ENCODE peak calls at places on chromosomes 3 and 15, in eight cellular contexts. M is right lobe of liver, C is tibial artery, Q is AG04450, N is NT2/D1, X is upper lobe of right lung, P is tibial nerve, J is H7. L is an unnamed sample.

GRCh38 chr3:29415824-29416223 is 135.0 kb downstream of the RBMS3 start:
- DNase-seq in P (no peak), Q (no peak), N (no peak), M (no peak), C (no peak), X (no peak), J (no peak), L (no peak)

GRCh38 chr15:77409259-77410156 is 10.4 kb downstream of the PEAK1 start:
- DNase-seq in Q (no peak), P (peak; percentile 37), C (no peak), M (no peak), N (no peak), X (no peak), J (no peak), L (no peak)

GRCh38 chr3:55297706-55298105 is 189.4 kb downstream of the WNT5A start:
- DNase-seq in P (no peak), X (no peak), N (no peak), J (no peak), Q (no peak), C (no peak), M (no peak), L (no peak)

GRCh38 chr3:174465177-174465576 is 394.0 kb upstream of the NAALADL2 start:
- DNase-seq in Q (no peak), C (no peak), P (no peak), X (no peak), J (no peak), N (no peak), M (no peak), L (no peak)

GRCh38 chr3:105801397-105801796 is 67.4 kb downstream of the CBLB start:
- DNase-seq in N (no peak), Q (no peak), C (no peak), J (no peak), P (no peak), X (no peak), M (no peak), L (no peak)

GRCh38 chr3:45106874-45107273 is 39.3 kb downstream of the CDCP1 start:
- DNase-seq in J (no peak), X (no peak), C (no peak), P (no peak), N (no peak), M (no peak), Q (no peak), L (no peak)

GRCh38 chr15:41465822-41466421 is 27.8 kb upstream of the ITPKA start:
- DNase-seq in C (no peak), P (no peak), X (no peak), M (no peak), N (peak; percentile 16), Q (peak; percentile 34), J (peak; percentile 69), L (no peak)

GRCh38 chr3:25412269-25412668 is 15.8 kb upstream of the RARB start:
- DNase-seq in X (no peak), M (no peak), N (no peak), Q (no peak), P (no peak), J (no peak), C (no peak), L (no peak)

GRCh38 chr3:40422861-40423260 is 34.3 kb upstream of the RPL14 start:
- DNase-seq in P (no peak), C (no peak), X (no peak), J (no peak), M (no peak), N (no peak), Q (no peak), L (no peak)

GRCh38 chr3:45969953-45970352 is 25.7 kb downstream of the FYCO1 start:
- DNase-seq in Q (no peak), C (no peak), M (no peak), J (no peak), N (no peak), P (no peak), X (no peak), L (no peak)

GRCh38 chr15:41862515-41863116 is 24.0 kb downstream of the PLA2G4B start:
- DNase-seq in C (no peak), M (no peak), Q (no peak), X (peak; percentile 84), J (peak; percentile 88), N (peak; percentile 5), P (no peak), L (no peak)

GRCh38 chr3:104368760-104369159 is 997.9 kb upstream of the ALCAM start:
- DNase-seq in J (no peak), M (no peak), P (no peak), Q (no peak), X (no peak), N (no peak), C (no peak), L (no peak)

GRCh38 chr3:111545349-111545748 is 3.4 kb downstream of the CD96 start:
- DNase-seq in M (no peak), X (no peak), P (no peak), J (no peak), C (no peak), Q (no peak), N (no peak), L (no peak)

GRCh38 chr3:111548060-111548459 is 6.1 kb downstream of the CD96 start:
- DNase-seq in M (no peak), J (no peak), N (no peak), C (no peak), P (no peak), X (no peak), Q (no peak), L (no peak)

GRCh38 chr3:111547645-111548044 is 5.6 kb downstream of the CD96 start:
- DNase-seq in J (no peak), Q (no peak), N (no peak), P (no peak), C (no peak), M (no peak), X (no peak), L (no peak)

DNA sequence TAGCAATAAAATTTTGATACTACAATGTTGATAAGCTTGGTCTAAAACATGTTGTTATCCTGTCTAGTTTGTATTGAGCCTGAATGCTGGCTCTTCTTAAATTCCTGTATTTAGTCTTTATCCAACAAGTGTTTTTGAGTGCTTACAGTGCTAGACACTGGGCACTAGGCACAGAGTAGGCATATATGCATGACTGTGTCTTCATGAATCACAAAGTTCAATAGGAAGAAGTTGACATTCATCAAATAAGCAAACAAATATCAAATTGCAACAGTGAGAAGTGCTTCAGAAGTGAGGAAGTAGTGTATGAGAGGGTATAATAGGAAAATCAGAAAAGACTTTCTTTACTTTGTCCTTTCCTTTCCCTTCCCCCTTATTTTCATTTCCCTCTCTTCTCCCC is 6.8 kb downstream of the CD96 start:
- DNase-seq in X (no peak), P (no peak), J (no peak), N (no peak), Q (no peak), C (no peak), M (no peak), L (no peak)
- H3K4me3 ChIP-seq in X (no peak overlapping the region), P (no peak overlapping the region), J (no peak overlapping the region), N (no peak overlapping the region), Q (no peak overlapping the region), C (no peak overlapping the region), M (no peak overlapping the region), L (no peak overlapping the region)

GRCh38 chr3:9247361-9248231 is 1.9 kb downstream of the SRGAP3 start:
- DNase-seq in C (no peak), N (no peak), P (no peak), Q (no peak), X (no peak), J (no peak), M (no peak), L (no peak)
- H3K4me3 ChIP-seq in C (no peak overlapping the region), N (no peak overlapping the region), P (peak overlapping the region; percentile 64), Q (no peak overlapping the region), X (peak overlapping the region; percentile 62), J (no peak overlapping the region), M (no peak overlapping the region), L (no peak overlapping the region)

DNA sequence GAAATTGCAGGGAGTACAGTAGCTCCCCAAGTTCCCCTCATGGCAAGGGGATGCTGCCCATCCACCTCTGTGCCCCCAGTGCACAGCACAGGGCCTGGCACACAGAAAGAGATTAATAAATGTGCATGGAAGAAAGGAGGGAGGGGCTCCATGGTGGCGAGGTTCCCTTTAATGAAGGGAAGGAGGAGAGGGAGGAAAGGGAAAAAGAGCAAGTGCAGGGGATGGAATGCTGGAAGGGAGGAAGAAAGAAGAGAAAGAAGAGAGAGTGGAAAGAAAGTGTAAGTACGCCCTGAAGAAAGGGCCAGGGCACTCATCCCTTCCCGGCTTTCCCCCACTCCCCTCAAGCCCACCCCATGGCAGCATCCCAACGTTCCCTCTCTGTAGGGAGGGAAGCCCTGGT is 1.5 kb upstream of the VIPR1 start:
- DNase-seq in C (peak; percentile 44), N (no peak), M (no peak), P (no peak), J (no peak), X (no peak), Q (no peak), L (no peak)
- H3K4me3 ChIP-seq in C (no peak overlapping the region), N (peak overlapping the region; percentile 44), M (no peak overlapping the region), P (no peak overlapping the region), J (peak overlapping the region; percentile 49), X (no peak overlapping the region), Q (no peak overlapping the region), L (no peak overlapping the region)

DNA sequence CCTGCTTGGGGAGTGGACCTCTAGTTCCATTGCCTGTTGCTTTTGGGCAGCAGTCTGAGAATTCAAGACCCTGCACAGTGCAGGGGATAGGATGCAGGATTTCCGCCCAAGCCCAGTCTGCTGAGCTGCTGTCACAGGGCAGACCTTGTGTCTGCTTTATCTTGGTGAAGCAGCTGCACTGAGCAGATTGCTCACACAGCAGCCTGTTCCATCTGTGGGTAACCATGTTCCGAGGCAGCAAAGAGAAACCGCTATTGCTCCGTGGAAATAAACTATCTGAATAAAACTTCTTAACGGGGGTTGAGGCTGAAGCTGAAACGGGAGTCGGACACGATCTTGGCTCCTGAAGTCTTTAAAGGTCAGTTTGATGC is 202.3 kb downstream of the AKAP13 start:
- DNase-seq in C (peak; percentile 77), X (peak; percentile 60), M (peak; percentile 74), J (no peak), N (no peak), Q (no peak), P (peak; percentile 58), L (peak; percentile 68)
- H3K4me3 ChIP-seq in C (peak overlapping the region; percentile 37), X (peak overlapping the region; percentile 56), M (peak overlapping the region; percentile 20), J (no peak overlapping the region), N (no peak overlapping the region), Q (no peak overlapping the region), P (no peak overlapping the region), L (peak overlapping the region; percentile 35)

DNA sequence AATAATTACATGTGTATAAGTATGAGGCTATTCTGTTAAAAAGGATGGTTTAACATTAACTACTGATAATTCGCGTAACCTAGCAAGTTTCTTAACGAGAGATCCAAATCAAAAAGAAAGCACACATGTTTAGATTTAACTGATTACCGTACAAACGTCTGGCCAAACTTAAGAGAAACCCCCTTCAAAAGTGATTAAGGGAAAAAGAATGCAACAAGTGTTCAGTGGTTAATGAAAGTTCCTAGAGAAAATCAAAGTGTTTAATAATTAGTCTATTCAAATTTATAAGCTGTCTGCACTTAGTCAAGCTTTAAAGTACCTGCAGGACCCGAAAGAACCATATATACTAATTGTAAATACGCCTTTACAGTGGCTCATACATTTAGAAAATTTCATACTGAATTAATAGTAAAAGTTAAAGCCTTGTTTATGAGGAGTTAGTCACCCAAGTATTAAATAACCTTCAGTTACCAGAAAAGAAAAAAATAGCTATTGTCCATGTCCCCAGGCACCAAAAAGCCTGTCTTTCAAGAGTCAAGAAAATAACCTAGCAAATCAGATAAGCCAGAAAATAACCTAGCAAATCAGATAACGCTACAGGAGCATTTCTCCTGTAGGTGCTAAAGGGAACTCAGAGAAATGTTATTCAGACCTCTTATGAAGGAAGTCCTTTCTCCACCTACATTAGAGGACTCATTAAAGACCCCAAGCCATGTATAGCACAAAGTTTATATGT is 34.6 kb downstream of the ZNF589 start:
- DNase-seq in X (no peak), M (no peak), P (no peak), Q (no peak), N (no peak), J (no peak), C (no peak), L (no peak)
- H3K4me3 ChIP-seq in X (no peak overlapping the region), M (no peak overlapping the region), P (no peak overlapping the region), Q (no peak overlapping the region), N (no peak overlapping the region), J (no peak overlapping the region), C (no peak overlapping the region), L (no peak overlapping the region)

GRCh38 chr15:83978588-83978987 is 257.0 kb upstream of the GOLGA6L4 start:
- DNase-seq in J (no peak), C (no peak), M (no peak), N (no peak), X (no peak), P (no peak), Q (no peak), L (no peak)
- H3K4me3 ChIP-seq in J (no peak overlapping the region), C (no peak overlapping the region), M (no peak overlapping the region), N (no peak overlapping the region), X (no peak overlapping the region), P (no peak overlapping the region), Q (no peak overlapping the region), L (no peak overlapping the region)

L was measured in ascending aorta.